ENCODE peak calls at places on chromosome 14, in ten cellular contexts. Y is transverse colon, B is A549, X is ovary, G is esophagus muscularis mucosa, N is tibial nerve, I is suprapubic skin, L is HepG2, A is SK-N-SH, O is sigmoid colon. V is an unnamed sample.

GRCh38 chr14:25231006-25231405 is 181.1 kb upstream of the STXBP6 start:
- DNase-seq in A (no peak), B (no peak), L (no peak), O (no peak), G (no peak), I (no peak), X (no peak), Y (no peak), N (no peak), V (peak; percentile 31)

GRCh38 chr14:31420013-31420318 is 384 bp downstream of the HEATR5A start:
- DNase-seq in X (peak; percentile 43), G (no peak), A (peak; percentile 75), Y (peak; percentile 84), L (peak; percentile 90), B (peak; percentile 53), I (peak; percentile 73), N (no peak), O (peak; percentile 71), V (peak; percentile 84)

GRCh38 chr14:49621114-49621881 is 699 bp downstream of the MGAT2 start:
- DNase-seq in X (peak; percentile 66), G (peak; percentile 93), I (peak; percentile 85), L (no peak), B (no peak), Y (peak; percentile 75), A (peak; percentile 76), O (peak; percentile 86), N (peak; percentile 34), V (peak; percentile 63)

GRCh38 chr14:21526672-21527319 is 650 bp upstream of the SALL2 start:
- DNase-seq in A (no peak), X (no peak), L (no peak), N (no peak), I (no peak), Y (no peak), G (no peak), O (no peak), B (no peak), V (no peak)

GRCh38 chr14:69325646-69326265 is 65.8 kb downstream of the GALNT16 start:
- DNase-seq in I (peak; percentile 37), X (no peak), G (no peak), Y (no peak), O (peak; percentile 50), N (no peak), A (peak; percentile 39), B (peak; percentile 48), L (no peak), V (no peak)

GRCh38 chr14:102530828-102531478 is 21.4 kb upstream of the ANKRD9 start:
- DNase-seq in N (no peak), O (no peak), I (no peak), X (no peak), Y (no peak), G (no peak), B (no peak), A (no peak), L (no peak), V (no peak)

GRCh38 chr14:47262801-47263200 is 412.6 kb downstream of the MDGA2 start:
- DNase-seq in X (no peak), L (no peak), O (no peak), I (no peak), N (no peak), G (no peak), Y (no peak), A (no peak), B (no peak), V (no peak)

GRCh38 chr14:21860172-21860571 is 186.6 kb upstream of the OR4E1 start:
- DNase-seq in N (no peak), A (peak; percentile 5), G (no peak), B (peak; percentile 7), Y (no peak), I (no peak), L (peak; percentile 30), O (no peak), X (no peak), V (no peak)

GRCh38 chr14:65243766-65244442 is 141.6 kb upstream of the MAX start:
- DNase-seq in B (no peak), X (no peak), Y (no peak), L (peak; percentile 78), A (no peak), N (no peak), G (no peak), O (no peak), I (no peak), V (no peak)

GRCh38 chr14:67270354-67270753 is 29.1 kb downstream of the PALS1 start:
- DNase-seq in L (no peak), Y (no peak), N (no peak), X (no peak), A (no peak), G (no peak), I (no peak), O (no peak), B (no peak), V (no peak)

GRCh38 chr14:67784244-67784823 is 32.1 kb downstream of the ZFYVE26 start:
- DNase-seq in L (peak; percentile 14), Y (no peak), X (no peak), N (no peak), A (no peak), O (no peak), I (no peak), G (no peak), B (no peak), V (no peak)

GRCh38 chr14:104652386-104652785 is 37.0 kb upstream of the INF2 start:
- DNase-seq in G (no peak), A (no peak), X (no peak), L (no peak), I (no peak), O (no peak), B (no peak), N (no peak), Y (no peak), V (no peak)

GRCh38 chr14:31128601-31129526 is 78.7 kb downstream of the HECTD1 start:
- DNase-seq in Y (no peak), X (no peak), B (no peak), O (no peak), I (no peak), A (no peak), L (no peak), N (no peak), G (no peak), V (no peak)

GRCh38 chr14:91753501-91754128 is 21.7 kb upstream of the CATSPERB start:
- DNase-seq in Y (no peak), O (no peak), A (no peak), L (no peak), G (no peak), X (no peak), B (no peak), I (no peak), N (no peak), V (no peak)

GRCh38 chr14:92241966-92242365 is 81.0 kb upstream of the SLC24A4 start:
- DNase-seq in N (no peak), A (no peak), L (no peak), Y (no peak), O (no peak), B (no peak), X (no peak), I (no peak), G (no peak), V (no peak)

GRCh38 chr14:68423686-68424085 is 369.2 kb downstream of the ZFP36L1 start:
- DNase-seq in O (no peak), A (no peak), X (no peak), Y (no peak), I (no peak), B (no peak), L (no peak), N (no peak), G (no peak), V (no peak)

GRCh38 chr14:93861846-93862641 is 65.1 kb upstream of the FAM181A start:
- DNase-seq in Y (no peak), N (no peak), G (no peak), A (no peak), B (no peak), O (no peak), I (no peak), X (no peak), L (no peak), V (no peak)

GRCh38 chr14:97185186-97185585 is 388.0 kb downstream of the VRK1 start:
- DNase-seq in X (no peak), O (no peak), Y (no peak), L (no peak), B (no peak), I (no peak), N (no peak), A (no peak), G (peak; percentile 80), V (no peak)
- TF ChIP-seq CTCF in X (no peak), O (no peak), Y (no peak), L (peak; percentile 58), B (peak; percentile 41), I (no peak), N (no peak), A (peak; percentile 39), G (peak; percentile 7), V (no peak)

GRCh38 chr14:59306775-59307174 is 118.3 kb downstream of the DAAM1 start:
- DNase-seq in G (no peak), X (no peak), Y (no peak), O (no peak), I (no peak), A (no peak), B (no peak), L (no peak), N (no peak), V (no peak)
- TF ChIP-seq EP300 in G (no peak), X (no peak), Y (no peak), O (no peak), I (no peak), A (no peak), B (no peak), L (no peak), N (no peak), V (no peak)

GRCh38 chr14:70907996-70908917 is 998 bp downstream of the PCNX1 start:
- DNase-seq in O (peak; percentile 76), I (peak; percentile 74), Y (peak; percentile 41), G (peak; percentile 92), L (peak; percentile 70), B (peak; percentile 37), A (peak; percentile 78), N (peak; percentile 21), X (peak; percentile 74), V (peak; percentile 42)
- TF ChIP-seq CTCF in O (no peak), I (no peak), Y (no peak), G (no peak), L (no peak), B (no peak), A (no peak), N (peak; percentile 9), X (peak; percentile 33), V (no peak)

GRCh38 chr14:57080691-57081090 is 188.0 kb downstream of the EXOC5 start:
- DNase-seq in B (no peak), X (no peak), Y (no peak), G (no peak), N (no peak), L (no peak), I (no peak), O (no peak), A (no peak), V (no peak)

GRCh38 chr14:57073986-57074385 is 194.7 kb downstream of the EXOC5 start:
- DNase-seq in Y (no peak), G (no peak), I (no peak), L (no peak), A (no peak), X (no peak), B (no peak), N (no peak), O (no peak), V (no peak)

DNA sequence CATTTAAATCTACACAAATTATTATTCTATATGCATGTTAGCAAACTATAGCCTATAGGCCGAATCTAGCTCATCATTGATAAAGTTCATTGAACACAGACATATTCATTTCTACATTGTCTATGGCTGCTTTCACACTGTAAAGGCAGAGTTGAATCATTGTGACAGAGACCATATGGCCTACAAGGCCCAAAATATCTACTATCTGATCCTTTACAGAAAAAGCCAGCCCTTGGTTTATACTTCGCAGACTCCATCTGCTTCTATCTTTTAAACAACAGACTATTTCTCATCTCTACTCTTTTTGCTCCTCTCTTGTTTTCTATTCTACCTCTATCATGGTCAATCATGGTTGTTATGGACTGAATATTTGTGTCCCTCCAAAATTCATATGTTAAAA is 190.7 kb downstream of the EXOC5 start:
- DNase-seq in L (no peak), A (no peak), Y (no peak), O (no peak), N (no peak), I (no peak), G (no peak), X (no peak), B (no peak), V (no peak)
- TF ChIP-seq EP300 in L (no peak), A (no peak), Y (no peak), O (no peak), N (no peak), I (no peak), G (no peak), X (no peak), B (no peak), V (no peak)

V was measured in stomach.